ENCODE peak calls at places on chromosomes 5 and 9, in eight cellular contexts. D, W, N, A, J, S, T and Y are unnamed samples. For H3K4me1, the result is how much of the 10 kb centered on the place peaks cover.

GRCh38 chr9:90964101-90965020 is 162.7 kb downstream of the SYK start:
- DNase-seq in D (peak), W (no peak), N (no peak), A (no peak), J (no peak), S (no peak), T (peak), Y (peak)

GRCh38 chr5:175384724-175385552 is 59.0 kb downstream of the DRD1 start:
- DNase-seq in D (no peak), W (no peak), N (no peak), A (peak), J (no peak), S (no peak), T (no peak), Y (no peak)

GRCh38 chr9:89428901-89429890 is 68.7 kb downstream of the SEMA4D start:
- DNase-seq in D (no peak), W (no peak), N (no peak), A (no peak), J (peak), S (no peak), T (peak), Y (no peak)

GRCh38 chr5:135997936-135998335 is 30.9 kb upstream of the TGFBI start:
- DNase-seq in D (no peak), W (no peak), N (no peak), A (no peak), J (no peak), S (no peak), T (no peak), Y (no peak)

GRCh38 chr5:31824886-31825774 is 186.2 kb downstream of the PDZD2 start:
- DNase-seq in D (peak), W (no peak), N (no peak), A (peak), J (peak), S (peak), T (peak), Y (peak)

GRCh38 chr5:179254638-179255271 is 90.5 kb downstream of the ADAMTS2 start:
- DNase-seq in D (no peak), W (no peak), N (no peak), A (no peak), J (no peak), S (no peak), T (no peak), Y (no peak)

GRCh38 chr5:92496545-92496944 is 1084.5 kb downstream of the NR2F1-AS1 start:
- DNase-seq in D (no peak), W (no peak), N (no peak), A (no peak), J (no peak), S (no peak), T (no peak), Y (no peak)

GRCh38 chr9:137813167-137813566 is 64.4 kb upstream of the CACNA1B start:
- DNase-seq in D (no peak), W (no peak), N (no peak), A (no peak), J (no peak), S (no peak), T (no peak), Y (no peak)

GRCh38 chr9:123084256-123084655 is 50.8 kb downstream of the GPR21 start:
- DNase-seq in D (no peak), W (no peak), N (no peak), A (no peak), J (no peak), S (no peak), T (no peak), Y (no peak)

GRCh38 chr9:110148868-110149267 is 59.1 kb downstream of the C9orf152 start:
- DNase-seq in D (no peak), W (no peak), N (no peak), A (no peak), J (no peak), S (peak), T (no peak), Y (no peak)

GRCh38 chr9:99038396-99038795 is 66.5 kb upstream of the TGFBR1 start:
- DNase-seq in D (no peak), W (no peak), N (no peak), A (no peak), J (no peak), S (no peak), T (no peak), Y (no peak)

GRCh38 chr5:37582202-37582601 is 203.1 kb downstream of the WDR70 start:
- DNase-seq in D (no peak), W (no peak), N (no peak), A (no peak), J (no peak), S (no peak), T (no peak), Y (no peak)

GRCh38 chr5:151047814-151048425 is 27.5 kb downstream of the GPX3 start:
- DNase-seq in D (no peak), W (no peak), N (no peak), A (no peak), J (peak), S (peak), T (no peak), Y (no peak)

GRCh38 chr5:80181618-80182211 is 74.1 kb downstream of the SERINC5 start:
- DNase-seq in D (peak), W (no peak), N (no peak), A (no peak), J (peak), S (no peak), T (peak), Y (peak)

GRCh38 chr9:104871961-104872527 is 55.9 kb downstream of the ABCA1 start:
- DNase-seq in D (no peak), W (no peak), N (no peak), A (no peak), J (no peak), S (no peak), T (no peak), Y (no peak)

GRCh38 chr9:112012026-112012902 is 115.7 kb downstream of the UGCG start:
- DNase-seq in D (peak), W (no peak), N (peak), A (peak), J (no peak), S (peak), T (peak), Y (peak)

GRCh38 chr9:133463864-133464615 is 4.3 kb downstream of the CACFD1 start:
- DNase-seq in D (no peak), W (no peak), N (no peak), A (no peak), J (no peak), S (peak), T (no peak), Y (peak)

GRCh38 chr5:55888205-55888604 is 37.0 kb downstream of the IL31RA start:
- DNase-seq in D (no peak), W (no peak), N (no peak), A (no peak), J (no peak), S (no peak), T (no peak), Y (no peak)

GRCh38 chr5:88269222-88269771 is 652 bp upstream of the TMEM161B start:
- DNase-seq in D (peak), W (no peak), N (no peak), A (peak), J (no peak), S (peak), T (peak), Y (peak)

GRCh38 chr9:95516221-95516735 is 493 bp downstream of the PTCH1 start:
- DNase-seq in D (peak), W (no peak), N (no peak), A (no peak), J (peak), S (peak), T (no peak), Y (peak)

GRCh38 chr5:72268753-72269410 is 51.2 kb downstream of the MRPS27 start:
- DNase-seq in D (peak), W (no peak), N (no peak), A (peak), J (peak), S (peak), T (peak), Y (peak)

GRCh38 chr5:127330116-127330515 is 39.5 kb downstream of the MEGF10 start:
- DNase-seq in D (no peak), W (no peak), N (no peak), A (no peak), J (no peak), S (peak), T (no peak), Y (no peak)

GRCh38 chr9:134192311-134192950 is 28.1 kb upstream of the RNU6ATAC start:
- DNase-seq in D (no peak), W (no peak), N (no peak), A (no peak), J (no peak), S (no peak), T (no peak), Y (peak)

GRCh38 chr9:87656485-87656884 is 69.4 kb upstream of the CTSL start:
- DNase-seq in D (no peak), W (no peak), N (no peak), A (peak), J (no peak), S (no peak), T (no peak), Y (no peak)

GRCh38 chr5:10486511-10487344 is 45.0 kb downstream of the ROPN1L start:
- DNase-seq in D (no peak), W (no peak), N (no peak), A (no peak), J (no peak), S (no peak), T (no peak), Y (no peak)

GRCh38 chr9:111726949-111727348 is 65.5 kb downstream of the GNG10 start:
- DNase-seq in D (no peak), W (no peak), N (no peak), A (no peak), J (no peak), S (no peak), T (no peak), Y (no peak)

GRCh38 chr9:712643-713042 is 128.9 kb upstream of the DMRT1 start:
- DNase-seq in D (no peak), W (no peak), N (no peak), A (no peak), J (no peak), S (no peak), T (no peak), Y (no peak)

GRCh38 chr9:713046-713445 is 128.5 kb upstream of the DMRT1 start:
- DNase-seq in D (no peak), W (no peak), N (no peak), A (no peak), J (no peak), S (no peak), T (no peak), Y (no peak)

GRCh38 chr9:711761-712523 is 129.6 kb upstream of the DMRT1 start:
- DNase-seq in D (no peak), W (no peak), N (no peak), A (no peak), J (no peak), S (no peak), T (no peak), Y (no peak)

GRCh38 chr9:708556-709432 is 132.7 kb upstream of the DMRT1 start:
- DNase-seq in D (no peak), W (no peak), N (no peak), A (no peak), J (no peak), S (peak), T (no peak), Y (no peak)

DNA sequence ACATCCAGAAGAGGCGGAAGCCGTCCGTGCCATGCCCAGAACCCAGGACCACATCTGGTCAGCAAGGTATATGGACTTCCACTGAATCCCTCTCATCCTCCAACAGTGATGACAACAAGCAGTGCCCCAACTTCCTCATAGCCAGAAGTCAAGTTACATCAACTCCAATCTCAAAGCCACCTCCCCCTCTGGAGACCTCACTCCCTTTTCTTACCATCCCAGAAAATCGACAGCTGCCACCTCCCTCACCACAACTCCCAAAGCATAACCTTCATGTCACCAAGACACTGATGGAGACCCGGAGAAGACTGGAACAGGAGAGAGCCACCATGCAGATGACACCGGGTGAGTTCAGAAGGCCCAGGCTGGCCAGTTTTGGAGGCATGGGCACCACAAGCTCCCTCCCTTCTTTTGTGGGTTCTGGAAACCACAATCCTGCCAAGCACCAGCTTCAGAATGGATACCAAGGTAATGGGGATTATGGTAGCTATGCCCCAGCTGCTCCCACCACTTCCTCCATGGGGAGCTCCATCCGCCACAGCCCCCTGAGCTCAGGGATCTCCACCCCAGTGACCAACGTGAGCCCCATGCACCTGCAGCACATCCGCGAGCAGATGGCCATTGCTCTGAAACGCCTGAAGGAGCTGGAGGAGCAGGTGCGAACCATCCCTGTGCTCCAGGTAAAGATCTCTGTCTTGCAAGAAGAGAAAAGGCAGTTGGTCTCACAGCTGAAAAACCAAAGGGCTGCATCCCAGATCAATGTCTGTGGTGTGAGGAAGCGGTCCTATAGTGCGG is 130.3 kb upstream of the DMRT1 start:
- DNase-seq in D (no peak), W (no peak), N (no peak), A (no peak), J (no peak), S (no peak), T (no peak), Y (no peak)
- H3K4me1 ChIP-seq in D (under half), W (under half), N (half or more), A (under half), J (under half), S (under half), T (under half), Y (under half)

GRCh38 chr9:127549218-127549617 is 62.9 kb upstream of the STXBP1 start:
- DNase-seq in D (no peak), W (no peak), N (no peak), A (no peak), J (no peak), S (no peak), T (no peak), Y (no peak)

GRCh38 chr9:127550751-127551150 is 61.3 kb upstream of the STXBP1 start:
- DNase-seq in D (no peak), W (no peak), N (no peak), A (no peak), J (no peak), S (no peak), T (peak), Y (no peak)

GRCh38 chr9:127550277-127550676 is 61.8 kb upstream of the STXBP1 start:
- DNase-seq in D (no peak), W (no peak), N (no peak), A (no peak), J (no peak), S (no peak), T (no peak), Y (no peak)

GRCh38 chr9:127548352-127548878 is 63.7 kb upstream of the STXBP1 start:
- DNase-seq in D (no peak), W (no peak), N (no peak), A (no peak), J (no peak), S (no peak), T (no peak), Y (no peak)

GRCh38 chr9:127549771-127550170 is 62.3 kb upstream of the STXBP1 start:
- DNase-seq in D (no peak), W (no peak), N (no peak), A (no peak), J (no peak), S (no peak), T (no peak), Y (no peak)
- H3K4me1 ChIP-seq in D (under half), W (half or more), N (half or more), A (under half), J (under half), S (under half), T (half or more), Y (under half)

DNA sequence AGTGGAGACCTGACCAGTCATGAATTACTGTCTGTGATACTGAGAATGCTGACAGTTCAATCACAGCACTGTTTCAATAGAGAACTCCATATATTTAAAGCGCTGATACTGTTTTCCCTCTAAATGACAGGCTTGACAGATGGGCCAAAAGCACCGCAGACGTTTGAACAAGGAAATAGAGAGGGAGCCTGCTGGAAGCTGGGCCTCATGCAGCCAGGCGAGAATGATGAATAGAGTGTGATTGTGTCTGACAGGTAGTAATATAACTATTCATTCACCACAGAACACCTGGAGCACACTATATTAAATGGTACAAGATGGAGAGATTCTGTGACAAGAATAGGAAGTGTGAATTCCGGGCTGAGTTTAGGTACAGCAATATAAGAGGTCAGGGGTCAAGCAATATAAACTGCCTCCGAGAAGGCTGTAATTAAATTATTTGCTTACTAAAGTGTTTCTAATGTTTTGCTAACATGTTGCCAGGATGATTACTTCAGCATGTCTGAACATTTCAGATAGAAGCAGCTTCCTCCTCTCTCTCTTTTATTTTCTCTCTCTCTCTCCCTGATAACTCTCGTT is 297.7 kb downstream of the CSNK1G3 start:
- DNase-seq in D (peak), W (no peak), N (no peak), A (no peak), J (no peak), S (no peak), T (peak), Y (peak)
- H3K4me1 ChIP-seq in D (under half), W (under half), N (half or more), A (under half), J (under half), S (under half), T (under half), Y (under half)

GRCh38 chr9:136565722-136566552 is 20.1 kb upstream of the NOTCH1 start:
- DNase-seq in D (no peak), W (no peak), N (no peak), A (no peak), J (no peak), S (no peak), T (no peak), Y (no peak)

GRCh38 chr9:136566553-136566895 is 20.7 kb upstream of the NOTCH1 start:
- DNase-seq in D (no peak), W (no peak), N (no peak), A (no peak), J (no peak), S (no peak), T (no peak), Y (no peak)

GRCh38 chr9:136568288-136569081 is 22.6 kb upstream of the NOTCH1 start:
- DNase-seq in D (no peak), W (no peak), N (no peak), A (no peak), J (no peak), S (no peak), T (no peak), Y (no peak)

GRCh38 chr9:136567651-136568287 is 21.9 kb upstream of the NOTCH1 start:
- DNase-seq in D (peak), W (no peak), N (peak), A (peak), J (no peak), S (peak), T (peak), Y (peak)

GRCh38 chr9:136566899-136567298 is 21.1 kb upstream of the NOTCH1 start:
- DNase-seq in D (no peak), W (no peak), N (peak), A (no peak), J (no peak), S (peak), T (no peak), Y (no peak)
- H3K4me1 ChIP-seq in D (under half), W (half or more), N (half or more), A (under half), J (under half), S (under half), T (half or more), Y (under half)

GRCh38 chr5:67015577-67016290 is 180.9 kb downstream of the CD180 start:
- DNase-seq in D (peak), W (no peak), N (no peak), A (peak), J (no peak), S (no peak), T (no peak), Y (no peak)
- H3K4me1 ChIP-seq in D (under half), W (under half), N (half or more), A (under half), J (under half), S (under half), T (under half), Y (under half)

DNA sequence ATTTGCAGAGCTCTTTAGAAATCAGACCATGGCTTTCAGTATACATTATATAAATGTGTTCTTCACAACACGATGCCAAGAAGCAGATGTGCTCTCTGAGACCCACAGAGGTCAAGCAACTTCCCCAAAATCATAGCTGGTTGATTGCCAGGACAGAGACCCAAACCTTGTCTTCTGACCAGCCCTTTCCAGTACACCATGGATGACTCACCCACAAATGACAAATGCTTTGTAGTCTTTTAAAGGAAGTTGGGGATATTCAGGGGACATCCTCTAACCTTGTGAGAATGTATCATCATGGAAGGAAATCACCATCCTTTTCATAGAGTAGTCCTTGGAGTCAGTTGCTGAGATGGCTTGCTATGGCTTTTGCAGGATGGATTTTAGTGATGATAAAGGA is 30.1 kb downstream of the ZNF462 start:
- DNase-seq in D (no peak), W (no peak), N (no peak), A (peak), J (no peak), S (peak), T (no peak), Y (no peak)
- H3K4me1 ChIP-seq in D (under half), W (under half), N (half or more), A (under half), J (under half), S (under half), T (under half), Y (under half)